ENCODE peak calls at places on chromosomes 7 and 10, in seven cellular contexts. N is thyroid gland, Z is A549, S is tibial nerve, D is transverse colon, P is body of pancreas, C is heart left ventricle. A is an unnamed sample.

GRCh38 chr7:7416031-7416968 is 119.4 kb downstream of the COL28A1 start:
- DNase-seq in N (no peak), D (peak), Z (no peak), S (no peak), C (no peak), P (peak), A (no peak)

GRCh38 chr10:103069453-103070331 is 123.4 kb downstream of the NT5C2 start:
- DNase-seq in P (peak), N (peak), C (peak), Z (peak), D (peak), S (peak), A (peak)

GRCh38 chr7:74300951-74301350 is 11.7 kb downstream of the CLIP2 start:
- DNase-seq in D (no peak), C (no peak), Z (no peak), P (no peak), S (no peak), N (no peak), A (no peak)

GRCh38 chr7:129779602-129780256 is 168.2 kb downstream of the NRF1 start:
- DNase-seq in P (peak), S (no peak), D (peak), C (no peak), N (no peak), Z (no peak), A (peak)

GRCh38 chr10:31149835-31150512 is 118.3 kb upstream of the ZNF438 start:
- DNase-seq in Z (no peak), S (no peak), D (no peak), N (no peak), C (no peak), P (no peak), A (no peak)

GRCh38 chr10:47253651-47254375 is 46.2 kb upstream of the GDF10 start:
- DNase-seq in C (peak), S (peak), N (peak), Z (no peak), P (peak), D (peak), A (no peak)

GRCh38 chr7:116671681-116672595 is at the start of gene MET:
- DNase-seq in N (peak), Z (peak), D (peak), S (peak), P (peak), C (peak), A (peak)

GRCh38 chr7:90230834-90231233 is 14.1 kb upstream of the CFAP69 start:
- DNase-seq in P (no peak), C (no peak), N (no peak), Z (no peak), D (no peak), S (no peak), A (no peak)

GRCh38 chr10:75788394-75789205 is 357.2 kb downstream of the LRMDA start:
- DNase-seq in Z (no peak), N (peak), P (peak), D (no peak), C (no peak), S (peak), A (no peak)

GRCh38 chr7:66697451-66698438 is 42.8 kb upstream of the RABGEF1 start:
- DNase-seq in P (no peak), N (no peak), C (peak), Z (no peak), S (no peak), D (no peak), A (no peak)

GRCh38 chr10:114258274-114258840 is 19.3 kb downstream of the VWA2 start:
- DNase-seq in D (peak), Z (no peak), N (no peak), S (no peak), P (no peak), C (no peak), A (peak)

GRCh38 chr7:127920787-127921438 is 110.3 kb downstream of the LRRC4 start:
- DNase-seq in N (no peak), Z (peak), S (no peak), C (no peak), P (no peak), D (no peak), A (no peak)

DNA sequence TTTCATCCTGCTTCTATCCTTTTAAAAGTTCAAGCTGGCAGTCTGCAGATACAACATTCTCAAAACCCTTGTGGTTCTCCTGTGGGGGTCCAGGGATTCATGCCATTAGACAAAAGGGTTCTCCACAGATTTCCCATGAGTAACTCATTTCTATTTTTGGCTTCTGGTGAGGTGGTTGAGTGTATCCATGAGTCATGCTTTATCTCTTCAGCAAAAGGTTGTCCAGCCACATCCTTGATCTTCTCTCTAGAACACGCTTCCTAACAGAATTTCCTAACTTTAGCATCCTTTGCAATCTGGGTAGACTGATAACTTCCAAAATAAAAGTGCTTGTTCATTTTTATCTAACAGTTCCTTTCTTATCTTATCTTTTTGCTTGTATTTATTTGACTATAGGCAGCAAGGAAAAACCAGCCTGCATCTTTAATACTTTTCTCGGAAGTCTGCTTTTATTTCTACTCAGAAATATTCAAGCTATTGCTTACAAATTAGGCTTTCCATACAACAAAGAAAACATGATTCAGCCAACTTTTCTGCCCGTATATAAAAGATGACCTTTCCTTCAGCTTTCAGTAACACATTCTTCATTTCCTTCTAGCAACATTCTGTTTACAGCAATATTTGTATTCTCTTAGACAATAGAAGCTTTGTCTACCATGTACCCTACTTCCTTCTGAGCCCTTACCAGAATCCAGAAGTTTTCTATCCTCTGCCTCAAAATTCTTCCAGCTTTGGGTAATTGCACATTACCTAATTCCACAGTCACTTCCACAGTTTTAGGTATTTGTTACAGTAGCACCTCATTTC is 79.3 kb upstream of the IL6 start:
- DNase-seq in S (no peak), P (no peak), N (no peak), C (no peak), Z (no peak), D (no peak), A (no peak)
- TF ChIP-seq POLR2A in S (no peak), P (no peak), N (no peak), C (no peak), Z (no peak), D (no peak), A (no peak)

GRCh38 chr7:774161-775109 is 47.4 kb upstream of the PRKAR1B start:
- DNase-seq in S (peak), Z (peak), P (peak), N (peak), C (no peak), D (peak), A (peak)
- TF ChIP-seq POLR2A in S (no peak), Z (no peak), P (no peak), N (no peak), C (no peak), D (no peak), A (no peak)

GRCh38 chr7:149286811-149287400 is 24.9 kb downstream of the ZNF783 start:
- DNase-seq in D (no peak), S (no peak), P (peak), N (no peak), Z (no peak), C (no peak), A (no peak)

GRCh38 chr7:149283321-149283720 is 21.3 kb downstream of the ZNF783 start:
- DNase-seq in S (no peak), D (no peak), Z (no peak), C (no peak), P (no peak), N (no peak), A (no peak)

GRCh38 chr7:149285581-149285975 is 23.6 kb downstream of the ZNF783 start:
- DNase-seq in C (peak), Z (peak), N (peak), P (no peak), S (no peak), D (peak), A (peak)

GRCh38 chr7:149284343-149284742 is 22.3 kb downstream of the ZNF783 start:
- DNase-seq in Z (no peak), N (no peak), S (no peak), D (peak), P (no peak), C (no peak), A (no peak)

DNA sequence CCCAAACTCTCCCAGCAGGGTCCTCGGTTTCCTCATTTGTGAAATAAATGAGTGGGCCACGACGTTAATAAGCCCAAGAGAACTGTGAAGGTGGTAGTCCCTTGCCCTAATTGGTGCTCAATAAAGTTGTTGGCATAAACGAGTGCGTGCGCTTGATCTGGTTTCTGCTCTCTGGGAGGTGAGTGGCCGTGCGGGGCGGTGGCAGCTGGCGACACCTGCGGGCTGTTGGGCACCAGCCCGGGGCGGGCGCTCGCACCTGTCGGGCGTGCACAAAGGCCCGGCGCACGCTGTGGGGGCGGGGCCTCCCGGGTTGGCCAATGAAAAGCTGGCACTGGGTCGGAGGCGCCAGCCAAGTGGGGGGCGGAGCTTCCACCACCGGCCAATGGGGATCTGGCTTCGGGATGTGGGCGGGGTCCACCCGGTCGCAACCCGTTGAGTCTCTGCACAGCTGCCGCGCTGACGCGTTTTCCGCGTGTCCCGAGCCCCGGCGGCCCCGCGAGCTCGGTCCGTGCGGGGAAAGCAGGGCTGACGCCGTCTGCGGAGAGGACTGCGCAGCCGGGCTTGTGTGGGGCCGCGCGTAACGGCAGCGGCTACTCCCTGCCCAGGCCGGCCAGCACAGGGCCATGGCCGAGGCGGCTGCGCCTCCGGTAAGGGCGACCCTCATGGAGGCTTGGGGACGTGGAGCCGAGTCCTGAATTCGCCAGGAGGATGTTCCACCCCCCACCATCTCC is 23.0 kb downstream of the ZNF783 start:
- DNase-seq in D (peak), S (peak), Z (peak), C (peak), N (peak), P (peak), A (peak)
- TF ChIP-seq POLR2A in D (peak), S (peak), Z (peak), C (peak), N (no peak), P (peak), A (no peak)

DNA sequence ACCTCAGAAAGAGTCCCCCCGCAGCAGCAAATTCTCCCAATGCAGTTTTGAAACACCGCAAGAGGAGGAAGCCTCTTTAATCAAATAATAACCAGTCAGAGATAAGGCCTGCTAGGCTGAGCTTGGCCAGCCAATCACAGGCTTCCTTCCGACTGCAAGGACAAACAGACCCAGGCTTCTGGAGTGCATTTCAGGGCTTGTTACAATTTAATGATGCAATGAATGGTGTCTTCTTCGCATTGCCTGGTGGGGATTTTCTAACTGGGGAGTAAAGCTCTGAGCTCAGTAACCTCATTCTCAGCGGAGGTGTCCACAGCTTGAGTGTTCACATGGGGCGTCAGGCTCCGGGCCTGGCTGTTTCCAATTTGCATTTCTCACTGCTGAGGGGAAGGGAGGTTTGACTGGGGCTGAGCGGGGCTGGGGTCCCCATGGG is 31.8 kb upstream of the GPAM start:
- DNase-seq in S (no peak), C (no peak), D (no peak), Z (no peak), N (no peak), P (no peak), A (peak)
- TF ChIP-seq POLR2A in S (no peak), C (no peak), D (no peak), Z (no peak), N (no peak), P (no peak), A (no peak)